ENCODE peak calls at places on chromosomes 3 and 15, in four cellular contexts. T is stomach, D is psoas muscle, O is uterus. I is an unnamed sample.
A peak's percentile ranks its signal among the peaks of the same experiment; 100 is the strongest.

GRCh38 chr3:65783117-65783516 is 255.6 kb downstream of the MAGI1 start:
- DNase-seq in D (no peak), T (no peak), O (no peak), I (no peak)

GRCh38 chr3:97872209-97873042 is 50.6 kb downstream of the CRYBG3 start:
- DNase-seq in T (no peak), O (peak; percentile 23), D (no peak), I (no peak)

GRCh38 chr15:52337961-52338535 is 42.4 kb upstream of the MYO5C start:
- DNase-seq in O (no peak), T (no peak), D (no peak), I (no peak)

GRCh38 chr3:189041482-189042090 is 130.2 kb upstream of the TPRG1 start:
- DNase-seq in O (peak; percentile 31), D (no peak), T (peak; percentile 34), I (no peak)

GRCh38 chr15:58453931-58454793 is 22.4 kb downstream of the LIPC start:
- DNase-seq in O (no peak), D (no peak), T (no peak), I (no peak)

GRCh38 chr3:99902091-99902490 is 84.4 kb downstream of the CMSS1 start:
- DNase-seq in O (no peak), T (no peak), D (no peak), I (no peak)

GRCh38 chr3:124297062-124297980 is 305.4 kb upstream of the ROPN1 start:
- DNase-seq in O (no peak), T (no peak), D (no peak), I (no peak)

GRCh38 chr15:101201411-101202174 is 50.3 kb downstream of the CHSY1 start:
- DNase-seq in T (peak; percentile 54), D (peak; percentile 92), O (peak; percentile 92), I (peak; percentile 94)

GRCh38 chr3:52754373-52754772 is 16.4 kb downstream of the NEK4 start:
- DNase-seq in O (no peak), D (no peak), T (no peak), I (no peak)

GRCh38 chr3:3800685-3801509 is 1.7 kb downstream of the LRRN1 start:
- DNase-seq in T (peak; percentile 61), D (peak; percentile 77), O (no peak), I (no peak)
- H3K4me3 ChIP-seq in T (peak overlapping the region; percentile 68), D (peak overlapping the region; percentile 82), O (peak overlapping the region; percentile 51), I (peak overlapping the region; percentile 85)

DNA sequence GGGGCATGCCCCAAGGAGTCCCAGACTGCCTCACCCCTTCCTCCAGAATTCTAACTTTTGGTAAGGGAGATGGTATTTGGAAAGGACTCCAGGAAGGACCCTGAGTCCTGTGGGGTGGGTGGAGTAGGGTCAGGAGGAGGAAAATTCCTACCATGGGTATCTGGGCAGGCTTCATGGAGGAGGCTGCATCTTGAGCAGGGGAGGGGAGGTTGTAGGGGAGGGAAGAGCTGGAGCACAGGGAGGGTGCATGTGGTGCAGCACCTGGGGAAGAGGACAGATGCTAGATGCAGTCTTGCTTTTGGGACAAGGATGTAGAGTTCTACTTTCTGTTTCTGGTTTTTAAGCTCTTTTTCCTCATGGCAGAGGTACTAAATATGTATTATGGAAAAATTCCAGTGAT is 9.9 kb downstream of the SEMA3F start:
- DNase-seq in O (no peak), D (no peak), T (no peak), I (no peak)
- H3K4me1 ChIP-seq in O (peaks cover 53% of the 10 kb centered on the region), D (peaks cover 76% of the 10 kb centered on the region), T (peaks cover 100% of the 10 kb centered on the region), I (peaks cover 95% of the 10 kb centered on the region)

DNA sequence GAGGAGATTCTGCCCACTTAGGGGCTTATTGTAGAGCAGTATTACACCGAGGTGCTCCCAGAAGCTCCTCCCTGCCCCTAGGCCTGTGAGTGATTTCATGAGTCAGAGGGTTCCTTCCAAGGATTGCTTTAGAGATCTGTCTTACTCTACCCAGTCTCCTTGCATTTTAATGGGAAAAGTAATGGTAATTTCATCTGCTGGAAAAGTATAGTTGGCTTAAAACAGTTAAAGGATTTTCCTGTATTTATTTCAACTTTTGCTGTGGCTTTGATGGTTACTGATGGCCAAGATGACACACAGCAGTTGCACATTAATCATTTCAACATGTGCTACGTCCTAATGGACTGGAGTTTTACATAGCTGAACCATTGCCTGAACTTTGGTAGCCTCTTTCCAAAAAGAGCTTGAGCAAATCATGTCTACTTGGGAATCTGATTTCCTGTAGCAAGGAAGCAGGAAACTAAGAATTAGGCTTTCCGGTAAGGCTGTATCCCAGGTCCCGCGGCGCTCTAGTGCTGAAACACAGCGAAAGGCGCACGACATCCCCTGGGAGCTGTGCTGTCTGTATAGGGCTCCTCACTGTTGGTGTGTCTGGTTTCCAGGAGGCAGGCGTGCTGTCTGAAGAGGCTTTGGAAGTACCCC is 9.2 kb upstream of the PGPEP1L start:
- DNase-seq in O (no peak), T (no peak), D (peak; percentile 72), I (no peak)
- H3K4me3 ChIP-seq in O (no peak overlapping the region), T (no peak overlapping the region), D (peak overlapping the region; percentile 41), I (no peak overlapping the region)

GRCh38 chr15:70789213-70789612 is 25.9 kb upstream of the UACA start:
- DNase-seq in D (no peak), T (no peak), O (no peak), I (no peak)
- H3K4me1 ChIP-seq in D (no peaks in the 10 kb centered on the region), T (no peaks in the 10 kb centered on the region), O (no peaks in the 10 kb centered on the region), I (no peaks in the 10 kb centered on the region)

GRCh38 chr15:39304201-39304841 is 276.6 kb upstream of the THBS1 start:
- DNase-seq in T (no peak), O (no peak), D (no peak), I (no peak)

GRCh38 chr15:39300451-39301153 is 280.3 kb upstream of the THBS1 start:
- DNase-seq in D (no peak), T (no peak), O (no peak), I (no peak)

GRCh38 chr15:39302936-39303335 is 277.9 kb upstream of the THBS1 start:
- DNase-seq in O (no peak), T (no peak), D (no peak), I (no peak)

GRCh38 chr15:39299506-39300267 is 281.2 kb upstream of the THBS1 start:
- DNase-seq in T (no peak), D (no peak), O (no peak), I (no peak)

DNA sequence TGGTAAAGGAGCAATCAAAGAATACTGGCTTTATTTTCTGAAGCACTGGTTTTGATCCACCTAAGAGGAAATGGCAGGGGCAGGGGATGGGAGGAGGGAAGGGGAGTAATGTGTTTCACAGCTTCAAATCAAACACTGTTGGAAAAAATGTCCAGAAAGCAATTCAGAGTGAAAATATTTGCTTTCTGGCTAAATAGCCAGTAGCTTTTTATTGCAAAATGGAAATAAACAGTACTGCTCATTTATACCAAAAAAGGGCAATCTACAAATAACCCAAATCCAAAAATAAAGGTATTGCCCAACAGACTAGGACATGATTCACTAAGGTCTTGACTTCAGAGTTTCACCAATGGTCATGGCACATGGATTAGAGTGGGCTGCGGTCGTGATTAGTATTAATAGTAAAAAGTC is 279.3 kb upstream of the THBS1 start:
- DNase-seq in O (peak; percentile 26), T (no peak), D (no peak), I (no peak)
- H3K4me3 ChIP-seq in O (no peak overlapping the region), T (no peak overlapping the region), D (no peak overlapping the region), I (no peak overlapping the region)

I was measured in thoracic aorta.